ENCODE peak calls at places on chromosome 16, in four cellular contexts. S is heart right ventricle, O is tibial artery, A is stomach. I is an unnamed sample.

GRCh38 chr16:87956169-87956770 is 5.0 kb downstream of the BANP start:
- DNase-seq in S (no peak), O (peak; percentile 48), A (no peak), I (no peak)

GRCh38 chr16:66603537-66604375 is 748 bp upstream of the CMTM3 start:
- DNase-seq in S (peak; percentile 55), O (peak; percentile 62), A (peak; percentile 37), I (no peak)

GRCh38 chr16:88839745-88840588 is 16.8 kb downstream of the GALNS start:
- DNase-seq in S (no peak), O (no peak), A (no peak), I (no peak)

GRCh38 chr16:71900336-71900735 is 5.0 kb downstream of the IST1 start:
- DNase-seq in S (no peak), O (no peak), A (no peak), I (no peak)

GRCh38 chr16:88002211-88002610 is 51.0 kb downstream of the BANP start:
- DNase-seq in S (no peak), O (no peak), A (peak; percentile 13), I (no peak)

GRCh38 chr16:81469710-81470481 is 25.3 kb downstream of the CMIP start:
- DNase-seq in S (peak; percentile 34), O (no peak), A (peak; percentile 44), I (no peak)

GRCh38 chr16:965487-965886 is 5.3 kb downstream of the LMF1 start:
- DNase-seq in S (no peak), O (no peak), A (no peak), I (no peak)

GRCh38 chr16:87722590-87723223 is 43.1 kb downstream of the KLHDC4 start:
- DNase-seq in S (no peak), O (no peak), A (no peak), I (no peak)

GRCh38 chr16:27195941-27196595 is 7.3 kb upstream of the KDM8 start:
- DNase-seq in S (no peak), O (no peak), A (no peak), I (no peak)

GRCh38 chr16:65309294-65309850 is 187.5 kb upstream of the CDH11 start:
- DNase-seq in S (no peak), O (no peak), A (no peak), I (no peak)

GRCh38 chr16:19884611-19885455 is at the start of gene GPRC5B:
- DNase-seq in S (peak; percentile 69), O (no peak), A (peak; percentile 60), I (no peak)

GRCh38 chr16:608019-608418 is 18.2 kb downstream of the RAB40C start:
- DNase-seq in S (no peak), O (no peak), A (no peak), I (no peak)

GRCh38 chr16:23905027-23905426 is 69.2 kb downstream of the PRKCB start:
- DNase-seq in S (peak; percentile 33), O (no peak), A (no peak), I (no peak)

GRCh38 chr16:1046271-1046955 is 26.1 kb upstream of the SSTR5 start:
- DNase-seq in S (no peak), O (no peak), A (no peak), I (no peak)

GRCh38 chr16:27819881-27820610 is 243.5 kb downstream of the GSG1L start:
- DNase-seq in S (no peak), O (no peak), A (no peak), I (no peak)

GRCh38 chr16:77945126-77945525 is 77.2 kb upstream of the CLEC3A start:
- DNase-seq in S (no peak), O (no peak), A (no peak), I (no peak)

GRCh38 chr16:13332713-13333255 is 431.4 kb downstream of the SHISA9 start:
- DNase-seq in S (no peak), O (no peak), A (no peak), I (no peak)

GRCh38 chr16:66588981-66589713 is 9.9 kb downstream of the CMTM2 start:
- DNase-seq in S (peak; percentile 35), O (peak; percentile 51), A (peak; percentile 45), I (no peak)

GRCh38 chr16:58098207-58099096 is 30.7 kb downstream of the CFAP20 start:
- DNase-seq in S (no peak), O (no peak), A (no peak), I (no peak)

GRCh38 chr16:70563571-70563970 is 40.0 kb downstream of the SF3B3 start:
- DNase-seq in S (no peak), O (no peak), A (no peak), I (no peak)

GRCh38 chr16:11029948-11030347 is 85.6 kb downstream of the CLEC16A start:
- DNase-seq in S (no peak), O (no peak), A (no peak), I (no peak)

GRCh38 chr16:53356478-53357207 is 77.6 kb upstream of the RBL2 start:
- DNase-seq in S (no peak), O (no peak), A (no peak), I (no peak)

GRCh38 chr16:55372792-55373488 is 48.9 kb downstream of the IRX6 start:
- DNase-seq in S (peak; percentile 44), O (no peak), A (no peak), I (no peak)

GRCh38 chr16:82055728-82056549 is 20.9 kb downstream of the HSD17B2 start:
- DNase-seq in S (no peak), O (no peak), A (no peak), I (no peak)

GRCh38 chr16:85329059-85329812 is 217.0 kb upstream of the CIBAR2 start:
- DNase-seq in S (no peak), O (no peak), A (peak; percentile 56), I (no peak)

GRCh38 chr16:65829076-65829475 is 537.4 kb upstream of the CDH5 start:
- DNase-seq in S (no peak), O (no peak), A (no peak), I (no peak)

GRCh38 chr16:30985401-30986128 is 558 bp downstream of the HSD3B7 start:
- DNase-seq in S (no peak), O (peak; percentile 48), A (peak; percentile 81), I (peak; percentile 68)

GRCh38 chr16:74724820-74725549 is 24.3 kb upstream of the MLKL start:
- DNase-seq in S (no peak), O (no peak), A (no peak), I (no peak)

GRCh38 chr16:46884513-46885293 is 541 bp downstream of the GPT2 start:
- DNase-seq in S (no peak), O (no peak), A (no peak), I (no peak)

GRCh38 chr16:58028541-58029070 is 3.1 kb downstream of the MMP15 start:
- DNase-seq in S (no peak), O (no peak), A (no peak), I (no peak)

GRCh38 chr16:46629331-46629843 is 8.2 kb upstream of the SHCBP1 start:
- DNase-seq in S (no peak), O (no peak), A (no peak), I (peak; percentile 28)

GRCh38 chr16:53053967-53054669 is 673 bp upstream of the CHD9 start:
- DNase-seq in S (peak; percentile 53), O (peak; percentile 47), A (peak; percentile 57), I (no peak)

GRCh38 chr16:50771366-50771765 is 29.5 kb downstream of the CYLD start:
- DNase-seq in S (no peak), O (no peak), A (no peak), I (no peak)

GRCh38 chr16:86529160-86529559 is 18.8 kb downstream of the FOXF1 start:
- DNase-seq in S (no peak), O (no peak), A (no peak), I (no peak)

GRCh38 chr16:74297296-74297665 is 667 bp downstream of the PSMD7 start:
- DNase-seq in S (no peak), O (no peak), A (no peak), I (no peak)

GRCh38 chr16:48608871-48609452 is 1.0 kb downstream of the N4BP1 start:
- DNase-seq in S (no peak), O (no peak), A (peak; percentile 21), I (no peak)

GRCh38 chr16:22205577-22206012 is 483 bp upstream of the EEF2K start:
- DNase-seq in S (no peak), O (no peak), A (no peak), I (no peak)

GRCh38 chr16:22206847-22207714 is 1.0 kb downstream of the EEF2K start:
- DNase-seq in S (peak; percentile 84), O (peak; percentile 87), A (peak; percentile 88), I (peak; percentile 39)

GRCh38 chr16:22210285-22210684 is 4.2 kb downstream of the EEF2K start:
- DNase-seq in S (no peak), O (no peak), A (no peak), I (no peak)

GRCh38 chr16:22206013-22206846 is at the start of gene EEF2K:
- DNase-seq in S (peak; percentile 93), O (peak; percentile 95), A (peak; percentile 95), I (peak; percentile 92)

GRCh38 chr16:22207715-22208360 is 1.8 kb downstream of the EEF2K start:
- DNase-seq in S (no peak), O (no peak), A (no peak), I (no peak)
- H3K4me3 ChIP-seq in S (peak overlapping the region; percentile 92), O (peak overlapping the region; percentile 95), A (peak overlapping the region; percentile 86), I (peak overlapping the region; percentile 66)

DNA sequence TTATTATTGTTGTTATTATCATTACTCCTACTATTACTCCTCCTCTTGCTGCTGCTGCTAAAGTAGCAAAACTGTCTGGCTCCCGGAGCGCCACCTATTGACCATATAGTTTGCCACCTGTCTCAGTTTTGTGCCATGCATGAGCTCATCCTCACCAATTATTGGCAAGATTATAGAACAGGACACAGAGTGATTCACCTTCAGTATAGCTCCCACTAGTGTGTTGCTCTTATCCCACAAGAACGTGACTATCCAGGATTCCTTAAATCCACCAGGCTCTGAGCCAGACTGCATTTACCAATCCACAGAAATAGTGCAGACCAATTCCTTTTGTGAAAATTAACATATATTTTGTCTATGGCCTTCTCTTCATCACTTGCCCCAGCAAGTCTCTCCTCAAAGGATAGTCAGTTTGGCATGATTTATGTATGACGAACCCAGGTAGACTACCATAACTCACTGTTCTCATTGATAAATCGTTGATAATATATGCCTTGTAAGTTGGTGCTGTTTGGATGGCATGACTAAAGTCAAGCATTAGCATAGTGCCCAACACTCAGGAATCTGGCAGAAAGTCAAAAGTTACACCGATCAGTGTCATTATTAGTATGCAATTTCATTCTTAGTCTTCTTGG is 405.5 kb upstream of the HSBP1 start:
- DNase-seq in S (no peak), O (no peak), A (no peak), I (no peak)
- TF ChIP-seq CTCF in S (no peak), O (no peak), A (no peak), I (no peak)

GRCh38 chr16:2962334-2963073 is 1.6 kb upstream of the KREMEN2 start:
- DNase-seq in S (no peak), O (no peak), A (no peak), I (no peak)
- H3K4me3 ChIP-seq in S (no peak overlapping the region), O (no peak overlapping the region), A (no peak overlapping the region), I (no peak overlapping the region)

DNA sequence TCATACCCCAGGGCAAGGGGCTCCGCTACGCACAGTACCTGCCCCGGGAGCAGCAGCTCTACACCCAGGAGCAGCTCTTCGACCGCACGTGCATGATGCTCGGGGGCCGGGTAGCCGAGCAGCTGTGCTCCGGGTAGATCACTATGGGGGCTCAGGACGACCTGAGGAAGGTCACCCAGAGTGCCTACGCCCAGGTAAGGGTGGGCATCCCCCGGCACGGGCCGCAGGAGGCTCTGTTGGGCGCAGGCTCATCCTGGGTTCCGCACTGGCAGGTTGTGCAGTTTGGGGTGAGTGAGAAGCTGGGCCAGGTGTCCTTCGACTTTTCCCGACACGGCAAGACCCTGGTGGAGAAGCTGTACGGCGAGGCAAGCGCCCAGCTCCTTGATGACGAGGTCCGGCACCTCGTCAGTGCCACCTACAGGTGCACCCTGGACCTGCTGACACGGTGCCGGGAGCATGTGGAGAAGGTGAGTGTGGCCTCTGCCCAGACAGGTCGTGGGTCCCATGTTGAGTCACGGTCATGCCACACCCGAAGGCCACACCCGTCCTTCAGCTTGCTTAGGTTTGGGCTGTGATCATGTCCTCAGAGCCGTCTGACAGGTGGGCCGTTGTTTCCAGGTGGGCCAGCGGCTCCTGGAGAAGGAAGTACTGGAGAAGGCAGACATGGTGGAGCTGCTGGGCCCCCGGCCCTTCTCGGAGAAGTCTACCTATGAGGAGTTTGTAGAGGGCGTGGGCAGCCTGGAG is 19.3 kb downstream of the DBNDD1 start:
- DNase-seq in S (no peak), O (no peak), A (no peak), I (no peak)
- TF ChIP-seq CTCF in S (no peak), O (no peak), A (no peak), I (peak; percentile 12)